ENCODE peak calls at places on chromosomes 6 and 20, in four cellular contexts. U, I, V and M are unnamed samples.

GRCh38 chr20:44154521-44155001 is 32.4 kb downstream of the JPH2 start:
- DNase-seq in U (no peak), I (no peak), V (no peak), M (no peak)

GRCh38 chr6:165010556-165011535 is 298.6 kb downstream of the C6orf118 start:
- DNase-seq in I (no peak), U (no peak), V (no peak), M (no peak)

GRCh38 chr6:14217728-14218637 is 100.4 kb downstream of the CD83 start:
- DNase-seq in I (no peak), U (no peak), V (peak), M (no peak)

GRCh38 chr6:143843689-143844405 is 709 bp downstream of the LTV1 start:
- DNase-seq in U (no peak), I (no peak), V (no peak), M (no peak)

GRCh38 chr6:57284056-57284455 is 33.4 kb upstream of the PRIM2 start:
- DNase-seq in I (no peak), V (no peak), U (no peak), M (no peak)

GRCh38 chr20:1391640-1392442 is 1.0 kb downstream of the FKBP1A start:
- DNase-seq in U (no peak), I (no peak), V (no peak), M (no peak)

GRCh38 chr6:94071835-94072234 is 652.5 kb upstream of the EPHA7 start:
- DNase-seq in V (no peak), U (no peak), I (no peak), M (no peak)

GRCh38 chr6:159212881-159213280 is 43.7 kb downstream of the FNDC1 start:
- DNase-seq in V (no peak), I (no peak), U (no peak), M (no peak)

GRCh38 chr6:34375833-34376232 is 16.6 kb downstream of the NUDT3 start:
- DNase-seq in V (no peak), I (no peak), U (no peak), M (no peak)

GRCh38 chr6:135475292-135475886 is 22.2 kb downstream of the AHI1 start:
- DNase-seq in V (no peak), U (no peak), I (no peak), M (no peak)

GRCh38 chr6:149150301-149150700 is 167.2 kb upstream of the TAB2 start:
- DNase-seq in U (no peak), V (no peak), I (no peak), M (no peak)

GRCh38 chr20:32521780-32522524 is 63.2 kb downstream of the NOL4L start:
- DNase-seq in I (no peak), V (peak), U (peak), M (no peak)

GRCh38 chr6:134177753-134178229 is 125.4 kb upstream of the SLC2A12 start:
- DNase-seq in I (no peak), U (peak), V (no peak), M (no peak)

GRCh38 chr20:6611911-6612614 is 155.4 kb upstream of the BMP2 start:
- DNase-seq in I (no peak), V (no peak), U (no peak), M (no peak)

GRCh38 chr20:50537546-50538201 is 27.5 kb downstream of the PTPN1 start:
- DNase-seq in I (no peak), V (no peak), U (no peak), M (no peak)

GRCh38 chr20:41692479-41693135 is 74.4 kb upstream of the CHD6 start:
- DNase-seq in U (peak), I (peak), V (peak), M (peak)

GRCh38 chr20:60424267-60424904 is 466.2 kb downstream of the CDH26 start:
- DNase-seq in I (no peak), U (no peak), V (no peak), M (no peak)

GRCh38 chr6:115360602-115361325 is 699.9 kb downstream of the FRK start:
- DNase-seq in I (no peak), U (no peak), V (no peak), M (no peak)

GRCh38 chr6:76790045-76790796 is 673.1 kb downstream of the HTR1B start:
- DNase-seq in I (no peak), U (no peak), V (peak), M (no peak)

GRCh38 chr20:52193133-52193532 is 1.6 kb upstream of the ZFP64 start:
- DNase-seq in U (no peak), V (no peak), I (no peak), M (no peak)

GRCh38 chr6:105321207-105321606 is 81.7 kb downstream of the PREP start:
- DNase-seq in V (peak), U (no peak), I (no peak), M (no peak)

GRCh38 chr6:43806041-43806757 is 36.2 kb downstream of the VEGFA start:
- DNase-seq in I (no peak), V (peak), U (peak), M (no peak)

DNA sequence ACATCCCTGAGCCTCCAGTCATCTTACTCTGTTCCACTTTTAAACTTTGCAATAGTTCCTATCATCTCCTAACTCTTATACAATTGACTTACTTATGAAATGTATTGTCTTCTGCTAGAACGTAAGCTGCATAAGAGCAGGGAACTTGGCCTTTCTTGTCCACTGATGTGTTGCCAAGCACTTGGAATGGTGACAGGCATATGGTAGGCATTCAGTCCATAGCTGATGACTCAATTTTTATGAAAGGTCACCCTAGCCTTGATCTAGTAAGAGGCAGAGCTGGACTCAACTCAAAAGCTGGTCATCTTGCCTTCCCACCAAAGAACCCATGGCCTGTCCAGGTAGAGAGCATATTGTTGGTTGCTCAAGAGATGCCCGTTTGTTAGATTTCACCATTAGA is 82.4 kb upstream of the FAM184A start:
- DNase-seq in I (no peak), U (no peak), V (no peak), M (no peak)
- TF ChIP-seq POLR2A in I (no peak), U (no peak), V (no peak), M (no peak)

GRCh38 chr20:48828734-48829460 is 1.1 kb upstream of the PREX1 start:
- DNase-seq in V (no peak), U (no peak), I (no peak), M (no peak)
- H3K4me3 ChIP-seq in V (peak), U (peak), I (no peak), M (peak)

GRCh38 chr6:150865406-150866146 is at the start of gene MTHFD1L:
- DNase-seq in U (peak), I (peak), V (peak), M (no peak)
- TF ChIP-seq POLR2A in U (no peak), I (no peak), V (no peak), M (no peak)

GRCh38 chr20:57071283-57071701 is 195.1 kb downstream of the BMP7 start:
- DNase-seq in U (no peak), V (no peak), I (no peak), M (no peak)
- H3K4me3 ChIP-seq in U (no peak), V (no peak), I (no peak), M (no peak)

DNA sequence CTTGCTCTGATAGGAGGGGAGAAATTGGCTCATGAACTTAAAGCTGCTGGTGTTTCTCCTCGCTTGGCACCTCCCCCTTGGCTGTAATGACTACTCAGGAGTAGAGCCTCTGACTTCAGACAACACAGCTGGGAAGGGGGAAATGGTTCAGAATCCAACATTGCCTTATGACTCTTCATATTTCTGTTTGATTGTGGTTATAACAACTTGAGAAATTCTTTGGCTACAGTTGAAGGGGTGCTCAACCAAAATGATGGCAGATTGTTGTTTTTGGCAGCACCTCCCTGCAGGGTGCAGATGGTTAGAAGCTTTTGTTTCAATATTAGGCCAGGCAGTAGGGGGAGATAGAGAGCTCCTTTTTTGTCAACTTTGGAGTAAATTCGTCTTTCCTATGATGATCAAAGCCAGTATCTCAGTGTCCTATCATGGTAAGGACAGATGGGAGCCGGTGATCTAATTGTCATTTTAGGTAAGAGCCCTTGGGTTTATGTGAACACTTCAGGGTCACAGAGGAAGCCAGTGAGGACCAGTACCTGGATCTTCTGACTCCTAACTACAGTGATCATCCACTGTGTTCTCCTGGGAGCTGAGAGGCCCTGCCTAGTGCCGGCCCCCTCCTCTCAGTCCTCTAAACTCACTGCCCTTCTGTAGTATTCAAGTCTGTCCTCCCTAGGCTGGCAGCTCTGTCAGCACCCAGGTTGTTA is 39.9 kb downstream of the RPRD1B start:
- DNase-seq in V (peak), I (peak), U (peak), M (no peak)
- TF ChIP-seq POLR2A in V (no peak), I (no peak), U (no peak), M (no peak)